ENCODE peak calls at places on chromosomes 2 and 18, in five cellular contexts. F, U, X, R and Q are unnamed samples. For H3K36me3 and H3K4me1, the result is how much of the 10 kb centered on the place peaks cover.

GRCh38 chr18:75548353-75548752 is 120.8 kb upstream of the SMIM21 start:
- DNase-seq in F (no peak), U (no peak), X (no peak), R (no peak), Q (peak)

GRCh38 chr2:54038835-54039234 is 68.0 kb upstream of the PSME4 start:
- DNase-seq in F (no peak), U (no peak), X (no peak), R (no peak), Q (no peak)

GRCh38 chr2:178284613-178285286 is 90.4 kb downstream of the OSBPL6 start:
- DNase-seq in F (no peak), U (no peak), X (no peak), R (no peak), Q (no peak)

GRCh38 chr2:25050128-25050527 is 8.3 kb downstream of the EFR3B start:
- DNase-seq in F (no peak), U (no peak), X (no peak), R (no peak), Q (no peak)

GRCh38 chr2:70938580-70938938 is 2.9 kb downstream of the ATP6V1B1 start:
- DNase-seq in F (no peak), U (no peak), X (no peak), R (no peak), Q (no peak)

GRCh38 chr2:163659224-163659623 is 76.6 kb downstream of the FIGN start:
- DNase-seq in F (no peak), U (no peak), X (no peak), R (no peak), Q (no peak)

GRCh38 chr2:189466656-189467055 is 25.4 kb downstream of the WDR75 start:
- DNase-seq in F (no peak), U (no peak), X (no peak), R (no peak), Q (no peak)

GRCh38 chr2:119160361-119160965 is 1.9 kb upstream of the C1QL2 start:
- DNase-seq in F (no peak), U (no peak), X (no peak), R (no peak), Q (no peak)

GRCh38 chr2:200742426-200742825 is 69.3 kb upstream of the BZW1 start:
- DNase-seq in F (peak), U (peak), X (no peak), R (peak), Q (no peak)

GRCh38 chr2:177604291-177605065 is 211.9 kb downstream of the AGPS start:
- DNase-seq in F (no peak), U (no peak), X (no peak), R (peak), Q (peak)

GRCh38 chr2:85599468-85600234 is 2.8 kb downstream of the TMEM150A start:
- DNase-seq in F (no peak), U (no peak), X (no peak), R (no peak), Q (peak)

GRCh38 chr2:50751255-50752069 is 280.5 kb downstream of the NRXN1 start:
- DNase-seq in F (no peak), U (no peak), X (no peak), R (no peak), Q (no peak)

GRCh38 chr2:106140913-106141312 is 53.2 kb downstream of the UXS1 start:
- DNase-seq in F (no peak), U (no peak), X (no peak), R (no peak), Q (no peak)
- H3K36me3 ChIP-seq in F (under half), U (under half), X (under half), R (under half), Q (under half)

GRCh38 chr18:55470826-55471225 is 117.2 kb downstream of the TCF4 start:
- DNase-seq in F (no peak), U (no peak), X (no peak), R (no peak), Q (no peak)
- H3K4me1 ChIP-seq in F (under half), U (under half), X (under half), R (under half), Q (under half)

GRCh38 chr2:202762546-202762945 is 109.0 kb downstream of the ICA1L start:
- DNase-seq in F (no peak), U (no peak), X (no peak), R (no peak), Q (no peak)
- H3K36me3 ChIP-seq in F (under half), U (under half), X (under half), R (under half), Q (half or more)

DNA sequence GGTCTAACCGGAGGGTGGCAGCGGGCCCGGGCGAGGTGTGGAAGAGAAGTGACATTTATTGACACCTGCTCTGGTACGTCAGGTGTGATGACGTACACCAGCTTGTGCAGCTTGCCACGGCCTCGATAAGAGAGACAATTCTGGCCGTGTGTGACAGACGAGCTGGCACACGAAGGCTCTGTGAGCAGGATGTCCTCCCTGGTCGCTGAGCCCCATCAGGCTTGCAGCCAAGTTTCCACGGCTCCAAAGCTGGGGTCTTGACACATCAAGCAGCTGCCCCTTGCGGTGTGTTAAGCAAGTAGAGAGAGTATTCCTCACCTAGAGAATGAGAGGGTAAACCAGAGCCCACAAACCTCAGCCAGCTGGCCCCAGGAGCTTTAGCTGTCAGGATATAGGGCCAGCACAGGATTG is 30.6 kb downstream of the TOGARAM2 start:
- DNase-seq in F (no peak), U (peak), X (peak), R (peak), Q (peak)
- H3K4me1 ChIP-seq in F (under half), U (under half), X (half or more), R (under half), Q (under half)

DNA sequence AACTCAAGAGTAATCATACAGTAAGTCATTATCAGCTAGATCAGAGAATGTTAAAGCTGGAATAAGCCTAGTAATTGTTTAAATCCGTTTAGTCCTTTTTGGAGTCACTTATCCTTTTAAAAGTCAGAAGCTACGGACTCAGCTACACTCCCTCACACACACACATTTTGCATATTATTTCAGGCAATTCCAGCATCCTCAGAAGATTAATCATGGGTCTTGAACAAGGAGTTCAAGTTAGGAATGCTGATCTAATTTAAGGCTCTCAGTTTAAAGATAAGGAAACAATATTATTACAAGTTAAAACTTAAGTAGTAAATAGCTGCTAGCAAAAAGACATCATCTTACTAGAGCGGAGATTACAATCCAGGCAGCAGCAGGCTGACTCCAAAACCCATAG is 74.3 kb downstream of the GTF3C3 start:
- DNase-seq in F (no peak), U (no peak), X (no peak), R (no peak), Q (no peak)
- H3K36me3 ChIP-seq in F (under half), U (under half), X (under half), R (under half), Q (under half)

GRCh38 chr2:196434217-196434616 is 205.3 kb upstream of the CCDC150 start:
- DNase-seq in F (no peak), U (no peak), X (no peak), R (no peak), Q (no peak)

GRCh38 chr2:196431957-196432356 is 207.6 kb upstream of the CCDC150 start:
- DNase-seq in F (no peak), U (no peak), X (no peak), R (no peak), Q (peak)

GRCh38 chr2:196427996-196428634 is 211.4 kb upstream of the CCDC150 start:
- DNase-seq in F (no peak), U (no peak), X (no peak), R (no peak), Q (no peak)

GRCh38 chr2:196433116-196433515 is 206.4 kb upstream of the CCDC150 start:
- DNase-seq in F (no peak), U (no peak), X (no peak), R (no peak), Q (no peak)

DNA sequence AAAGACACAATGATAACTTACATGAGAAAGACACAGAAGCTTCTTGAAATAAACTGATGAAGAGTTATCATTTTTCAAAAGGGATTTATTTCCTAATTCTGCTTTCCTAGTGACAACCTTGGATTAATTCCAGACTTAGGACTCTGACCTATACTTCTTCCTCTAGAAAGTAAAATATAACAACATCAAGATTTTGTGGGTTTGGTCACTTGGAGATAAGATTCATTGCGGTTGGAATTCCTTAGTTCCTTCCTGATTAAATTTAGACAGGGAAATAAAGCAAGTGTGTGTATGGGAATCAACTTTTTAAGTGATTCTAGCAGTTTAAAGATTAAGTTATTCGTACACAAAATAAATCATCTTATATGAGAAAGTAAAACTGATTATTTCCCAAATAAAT is 208.4 kb upstream of the CCDC150 start:
- DNase-seq in F (no peak), U (no peak), X (no peak), R (no peak), Q (no peak)
- H3K4me1 ChIP-seq in F (under half), U (under half), X (under half), R (under half), Q (under half)